ENCODE peak calls at places on chromosomes 6 and 20, in eight cellular contexts. One of them, this sample, is unnamed.

GRCh38 chr6:124536157-124536556 is 426.1 kb upstream of the RNF217 start:
- DNase-seq in A549: no peak
- DNase-seq in stomach: no peak
- DNase-seq in ovary: no peak
- DNase-seq in GM12891: no peak
- DNase-seq in Peyer's patch: no peak
- DNase-seq in NB4: no peak
- DNase-seq in transverse colon: no peak
- DNase-seq in this sample: no peak

GRCh38 chr20:17570347-17571152 is 675 bp downstream of the DSTN start:
- DNase-seq in A549: peak
- DNase-seq in stomach: peak
- DNase-seq in ovary: peak
- DNase-seq in GM12891: peak
- DNase-seq in Peyer's patch: peak
- DNase-seq in NB4: peak
- DNase-seq in transverse colon: peak
- DNase-seq in this sample: peak

GRCh38 chr6:40387871-40388264 is 199.3 kb downstream of the LRFN2 start:
- DNase-seq in A549: no peak
- DNase-seq in stomach: no peak
- DNase-seq in ovary: no peak
- DNase-seq in GM12891: no peak
- DNase-seq in Peyer's patch: no peak
- DNase-seq in NB4: no peak
- DNase-seq in transverse colon: no peak
- DNase-seq in this sample: no peak

GRCh38 chr6:125974214-125974866 is 12.0 kb upstream of the TRMT11 start:
- DNase-seq in A549: peak
- DNase-seq in stomach: no peak
- DNase-seq in ovary: no peak
- DNase-seq in GM12891: no peak
- DNase-seq in Peyer's patch: no peak
- DNase-seq in NB4: peak
- DNase-seq in transverse colon: no peak
- DNase-seq in this sample: no peak

GRCh38 chr20:7828437-7828836 is 111.8 kb downstream of the HAO1 start:
- DNase-seq in A549: no peak
- DNase-seq in stomach: no peak
- DNase-seq in ovary: no peak
- DNase-seq in GM12891: no peak
- DNase-seq in Peyer's patch: no peak
- DNase-seq in NB4: no peak
- DNase-seq in transverse colon: no peak
- DNase-seq in this sample: no peak

GRCh38 chr6:45965787-45966186 is 49.9 kb downstream of the CLIC5 start:
- DNase-seq in A549: no peak
- DNase-seq in stomach: no peak
- DNase-seq in ovary: no peak
- DNase-seq in GM12891: no peak
- DNase-seq in Peyer's patch: no peak
- DNase-seq in NB4: no peak
- DNase-seq in transverse colon: no peak
- DNase-seq in this sample: no peak

GRCh38 chr20:22686097-22686496 is 101.7 kb upstream of the FOXA2 start:
- DNase-seq in A549: peak
- DNase-seq in stomach: peak
- DNase-seq in ovary: no peak
- DNase-seq in GM12891: no peak
- DNase-seq in Peyer's patch: no peak
- DNase-seq in NB4: peak
- DNase-seq in transverse colon: peak
- DNase-seq in this sample: peak

GRCh38 chr20:33995053-33995816 is 1.5 kb downstream of the RALY start:
- DNase-seq in A549: no peak
- DNase-seq in stomach: no peak
- DNase-seq in ovary: peak
- DNase-seq in GM12891: no peak
- DNase-seq in Peyer's patch: no peak
- DNase-seq in NB4: peak
- DNase-seq in transverse colon: no peak
- DNase-seq in this sample: peak

GRCh38 chr6:125363010-125363359 is 61.2 kb upstream of the HDDC2 start:
- DNase-seq in A549: no peak
- DNase-seq in stomach: no peak
- DNase-seq in ovary: no peak
- DNase-seq in GM12891: no peak
- DNase-seq in Peyer's patch: no peak
- DNase-seq in NB4: no peak
- DNase-seq in transverse colon: no peak
- DNase-seq in this sample: no peak

GRCh38 chr20:51525241-51526104 is 17.0 kb downstream of the NFATC2 start:
- DNase-seq in A549: no peak
- DNase-seq in stomach: no peak
- DNase-seq in ovary: no peak
- DNase-seq in GM12891: no peak
- DNase-seq in Peyer's patch: peak
- DNase-seq in NB4: peak
- DNase-seq in transverse colon: peak
- DNase-seq in this sample: no peak

GRCh38 chr6:79609225-79609595 is 21.9 kb upstream of the SH3BGRL2 start:
- DNase-seq in A549: no peak
- DNase-seq in stomach: no peak
- DNase-seq in ovary: no peak
- DNase-seq in GM12891: no peak
- DNase-seq in Peyer's patch: no peak
- DNase-seq in NB4: no peak
- DNase-seq in transverse colon: no peak
- DNase-seq in this sample: no peak

GRCh38 chr6:160348552-160349441 is 619 bp downstream of the SLC22A3 start:
- DNase-seq in A549: peak
- DNase-seq in stomach: peak
- DNase-seq in ovary: peak
- DNase-seq in GM12891: peak
- DNase-seq in Peyer's patch: peak
- DNase-seq in NB4: no peak
- DNase-seq in transverse colon: peak
- DNase-seq in this sample: no peak

GRCh38 chr6:30819287-30819917 is 64.9 kb upstream of the DDR1 start:
- DNase-seq in A549: no peak
- DNase-seq in stomach: no peak
- DNase-seq in ovary: no peak
- DNase-seq in GM12891: no peak
- DNase-seq in Peyer's patch: no peak
- DNase-seq in NB4: no peak
- DNase-seq in transverse colon: no peak
- DNase-seq in this sample: no peak

GRCh38 chr20:59149678-59150504 is 13.7 kb upstream of the ZNF831 start:
- DNase-seq in A549: no peak
- DNase-seq in stomach: no peak
- DNase-seq in ovary: no peak
- DNase-seq in GM12891: peak
- DNase-seq in Peyer's patch: peak
- DNase-seq in NB4: peak
- DNase-seq in transverse colon: peak
- DNase-seq in this sample: no peak

GRCh38 chr20:23048283-23049200 is 930 bp downstream of the THBD start:
- DNase-seq in A549: peak
- DNase-seq in stomach: peak
- DNase-seq in ovary: no peak
- DNase-seq in GM12891: peak
- DNase-seq in Peyer's patch: no peak
- DNase-seq in NB4: peak
- DNase-seq in transverse colon: peak
- DNase-seq in this sample: peak

GRCh38 chr6:27388293-27389197 is at the start of gene ZNF391:
- DNase-seq in A549: peak
- DNase-seq in stomach: peak
- DNase-seq in ovary: peak
- DNase-seq in GM12891: peak
- DNase-seq in Peyer's patch: peak
- DNase-seq in NB4: peak
- DNase-seq in transverse colon: peak
- DNase-seq in this sample: peak

GRCh38 chr20:6468751-6469150 is 298.7 kb upstream of the BMP2 start:
- DNase-seq in A549: no peak
- DNase-seq in stomach: no peak
- DNase-seq in ovary: no peak
- DNase-seq in GM12891: no peak
- DNase-seq in Peyer's patch: no peak
- DNase-seq in NB4: peak
- DNase-seq in transverse colon: no peak
- DNase-seq in this sample: no peak

DNA sequence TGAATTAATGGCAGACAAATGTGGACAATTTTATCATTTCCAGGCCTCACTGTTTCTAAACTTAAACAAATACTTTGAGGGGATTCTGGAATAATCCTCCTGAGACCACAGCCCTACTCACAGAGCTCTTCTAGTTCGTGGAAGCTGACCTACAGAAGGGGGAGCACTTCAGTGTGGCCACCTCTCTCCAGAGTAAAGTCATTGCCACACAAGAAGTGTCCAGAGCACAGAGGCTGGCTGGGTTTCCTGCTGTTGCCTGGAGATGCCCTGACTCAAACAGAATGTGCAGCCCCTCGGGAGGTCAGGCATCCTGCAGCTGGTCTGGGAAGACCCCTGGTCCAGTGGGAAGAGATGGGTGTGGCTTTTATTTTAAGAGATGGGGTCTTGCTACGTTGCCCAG is 110.9 kb downstream of the QRSL1 start:
- DNase-seq in A549: no peak
- DNase-seq in stomach: no peak
- DNase-seq in ovary: no peak
- DNase-seq in GM12891: no peak
- DNase-seq in Peyer's patch: no peak
- DNase-seq in NB4: no peak
- DNase-seq in transverse colon: no peak
- DNase-seq in this sample: no peak
- TF ChIP-seq POLR2A in A549: no peak
- TF ChIP-seq POLR2A in stomach: no peak
- TF ChIP-seq POLR2A in ovary: no peak
- TF ChIP-seq POLR2A in GM12891: no peak
- TF ChIP-seq POLR2A in Peyer's patch: no peak
- TF ChIP-seq POLR2A in NB4: no peak
- TF ChIP-seq POLR2A in transverse colon: no peak
- TF ChIP-seq POLR2A in this sample: no peak

DNA sequence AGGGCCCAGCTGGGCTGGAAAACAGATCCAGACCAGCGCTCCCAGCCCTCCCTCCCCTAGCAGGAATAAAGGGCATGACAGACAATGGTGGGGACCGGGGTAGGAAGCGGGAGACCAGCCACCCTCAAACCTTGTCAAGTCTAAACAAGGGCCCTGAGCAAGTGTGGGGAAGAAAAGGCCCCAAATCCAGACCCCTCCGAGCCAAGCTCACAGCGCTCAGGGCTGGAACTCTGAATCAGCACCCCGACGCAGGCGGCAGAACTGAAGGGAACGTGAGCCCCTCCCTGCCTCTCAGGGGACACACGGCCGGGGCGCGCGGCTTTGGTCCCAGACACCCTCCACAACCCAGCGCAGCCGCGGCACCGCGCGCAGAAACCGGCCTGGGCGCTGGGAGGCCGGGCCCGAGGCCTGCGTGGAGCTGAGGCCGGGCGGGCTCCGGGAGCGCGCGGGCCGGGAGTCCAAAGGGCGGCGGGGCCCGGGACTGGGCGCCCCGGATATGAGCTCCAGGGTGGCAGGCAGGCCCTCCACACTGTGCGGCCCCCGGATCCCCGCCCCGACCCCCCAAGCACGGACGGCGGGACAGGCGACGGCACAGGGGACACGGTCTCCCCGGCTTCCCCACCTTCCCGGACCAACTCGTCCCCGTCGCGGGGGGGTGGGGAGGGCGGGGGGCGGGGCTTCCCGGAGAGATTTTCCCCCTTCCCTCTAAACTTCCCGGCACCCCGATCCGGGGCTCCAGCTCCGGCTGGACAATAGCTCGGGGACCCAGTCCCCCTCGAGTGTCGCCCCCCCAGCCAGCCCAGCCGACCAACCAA is 636 bp downstream of the TEAD3 start:
- DNase-seq in A549: no peak
- DNase-seq in stomach: peak
- DNase-seq in ovary: no peak
- DNase-seq in GM12891: no peak
- DNase-seq in Peyer's patch: peak
- DNase-seq in NB4: peak
- DNase-seq in transverse colon: peak
- DNase-seq in this sample: no peak
- TF ChIP-seq POLR2A in A549: no peak
- TF ChIP-seq POLR2A in stomach: no peak
- TF ChIP-seq POLR2A in ovary: peak
- TF ChIP-seq POLR2A in GM12891: no peak
- TF ChIP-seq POLR2A in Peyer's patch: peak
- TF ChIP-seq POLR2A in NB4: no peak
- TF ChIP-seq POLR2A in transverse colon: peak
- TF ChIP-seq POLR2A in this sample: peak

GRCh38 chr20:45938727-45939438 is 4.4 kb downstream of the PCIF1 start:
- DNase-seq in A549: no peak
- DNase-seq in stomach: no peak
- DNase-seq in ovary: no peak
- DNase-seq in GM12891: no peak
- DNase-seq in Peyer's patch: no peak
- DNase-seq in NB4: no peak
- DNase-seq in transverse colon: no peak
- DNase-seq in this sample: no peak
- TF ChIP-seq POLR2A in A549: no peak
- TF ChIP-seq POLR2A in stomach: no peak
- TF ChIP-seq POLR2A in ovary: no peak
- TF ChIP-seq POLR2A in GM12891: no peak
- TF ChIP-seq POLR2A in Peyer's patch: no peak
- TF ChIP-seq POLR2A in NB4: no peak
- TF ChIP-seq POLR2A in transverse colon: no peak
- TF ChIP-seq POLR2A in this sample: no peak

DNA sequence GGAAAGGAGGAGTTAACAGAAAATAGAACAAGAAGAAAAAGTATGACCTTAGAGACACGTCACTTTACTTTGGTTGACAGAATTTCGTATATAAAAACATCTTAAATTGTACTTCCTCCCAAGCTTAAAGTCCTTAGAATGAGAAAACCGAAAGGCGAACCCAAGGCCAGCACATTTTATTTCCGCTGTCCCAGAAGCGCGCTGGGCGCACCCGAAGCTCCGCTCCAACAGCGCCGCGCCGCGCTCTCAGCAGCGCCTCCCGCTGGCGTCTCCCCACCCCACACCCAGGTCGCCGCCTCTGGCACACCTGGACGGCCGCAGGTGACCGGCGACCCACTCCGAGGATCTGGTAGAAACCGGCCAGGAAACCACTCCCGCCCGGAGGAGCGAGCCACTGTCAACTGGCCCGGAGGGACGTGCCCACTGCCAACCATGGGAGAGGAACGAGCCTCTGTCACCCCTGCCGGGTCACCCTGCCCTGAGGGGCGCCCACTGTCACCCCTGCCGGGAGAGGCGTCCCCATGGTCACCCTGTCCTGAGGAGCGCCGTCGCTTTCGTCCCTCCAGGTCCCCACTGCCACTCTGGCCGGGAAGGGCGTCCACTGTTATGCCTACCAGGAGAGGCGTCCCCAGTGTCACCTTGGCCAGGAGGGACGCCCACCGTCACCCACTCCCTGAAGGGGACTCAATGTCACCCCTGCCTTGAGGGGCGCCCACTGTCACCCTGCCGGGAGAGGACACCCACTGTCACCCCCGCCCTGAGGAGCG is 824 bp downstream of the MPC1 start:
- DNase-seq in A549: peak
- DNase-seq in stomach: peak
- DNase-seq in ovary: peak
- DNase-seq in GM12891: peak
- DNase-seq in Peyer's patch: peak
- DNase-seq in NB4: peak
- DNase-seq in transverse colon: peak
- DNase-seq in this sample: peak
- TF ChIP-seq POLR2A in A549: no peak
- TF ChIP-seq POLR2A in stomach: no peak
- TF ChIP-seq POLR2A in ovary: no peak
- TF ChIP-seq POLR2A in GM12891: peak
- TF ChIP-seq POLR2A in Peyer's patch: no peak
- TF ChIP-seq POLR2A in NB4: no peak
- TF ChIP-seq POLR2A in transverse colon: peak
- TF ChIP-seq POLR2A in this sample: no peak

This sample was measured in tibial nerve.